ENCODE peak calls at places on chromosomes 12 and 14, in eight cellular contexts. I, H, Y, R, O, C, E and G are unnamed samples.

GRCh38 chr12:2248901-2249381 is 196.2 kb downstream of the CACNA1C start:
- DNase-seq in I (no peak), H (no peak), Y (no peak), R (no peak), O (no peak), C (no peak), E (no peak), G (no peak)

GRCh38 chr14:62077676-62078261 is 315.5 kb downstream of the SNAPC1 start:
- DNase-seq in I (no peak), H (no peak), Y (no peak), R (no peak), O (no peak), C (no peak), E (no peak), G (no peak)

GRCh38 chr12:15001733-15002471 is 29.1 kb downstream of the PDE6H start:
- DNase-seq in I (no peak), H (peak; percentile 91), Y (peak; percentile 45), R (no peak), O (no peak), C (peak; percentile 6), E (peak; percentile 86), G (no peak)

GRCh38 chr14:51582437-51582836 is 69.3 kb upstream of the FRMD6 start:
- DNase-seq in I (no peak), H (no peak), Y (no peak), R (no peak), O (no peak), C (no peak), E (no peak), G (no peak)

GRCh38 chr12:101841069-101841468 is 10.3 kb upstream of the GNPTAB start:
- DNase-seq in I (no peak), H (no peak), Y (no peak), R (no peak), O (no peak), C (no peak), E (no peak), G (no peak)

GRCh38 chr12:45586486-45586885 is 143.0 kb upstream of the ARID2 start:
- DNase-seq in I (no peak), H (no peak), Y (no peak), R (no peak), O (no peak), C (no peak), E (no peak), G (no peak)

GRCh38 chr12:49389092-49389703 is 21.9 kb downstream of the SPATS2 start:
- DNase-seq in I (peak; percentile 47), H (no peak), Y (no peak), R (no peak), O (no peak), C (no peak), E (peak; percentile 75), G (peak; percentile 50)

GRCh38 chr14:65864549-65864948 is 452.0 kb downstream of the FUT8 start:
- DNase-seq in I (no peak), H (no peak), Y (no peak), R (no peak), O (no peak), C (no peak), E (no peak), G (no peak)

GRCh38 chr12:77965790-77966189 is 135.1 kb downstream of the NAV3 start:
- DNase-seq in I (no peak), H (no peak), Y (peak; percentile 80), R (no peak), O (no peak), C (no peak), E (no peak), G (no peak)

GRCh38 chr12:91053951-91054715 is 3.7 kb downstream of the KERA start:
- DNase-seq in I (no peak), H (peak; percentile 57), Y (no peak), R (peak; percentile 52), O (no peak), C (peak; percentile 4), E (no peak), G (no peak)

GRCh38 chr12:50017047-50017446 is 8.2 kb downstream of the RACGAP1 start:
- DNase-seq in I (no peak), H (peak; percentile 92), Y (peak; percentile 80), R (peak; percentile 60), O (peak; percentile 17), C (peak; percentile 73), E (no peak), G (no peak)